ENCODE peak calls at places on chromosomes 2 and 18, in nine cellular contexts. G is effector memory CD8-positive, alpha-beta T cell; V is EL; Q is cardiac muscle cell; W is left colon; R is AG08396; U is SK-N-SH; E is AML-193; O is NB4. C is an unnamed sample.

GRCh38 chr2:122307772-122308171 is 552.3 kb downstream of the TSN start:
- DNase-seq in G (no peak), V (no peak), Q (no peak), W (no peak), R (no peak), U (no peak), E (no peak), O (no peak), C (no peak)

GRCh38 chr2:152925540-152926448 is 207.4 kb downstream of the ARL6IP6 start:
- DNase-seq in G (no peak), V (peak; percentile 68), Q (peak; percentile 83), W (peak; percentile 72), R (peak; percentile 9), U (peak; percentile 51), E (peak; percentile 63), O (peak; percentile 78), C (no peak)

GRCh38 chr2:69717902-69718301 is 24.0 kb upstream of the ANXA4 start:
- DNase-seq in G (no peak), V (peak; percentile 3), Q (no peak), W (no peak), R (no peak), U (no peak), E (no peak), O (no peak), C (no peak)

GRCh38 chr2:186737737-186738508 is 44.1 kb downstream of the FAM171B start:
- DNase-seq in G (no peak), V (no peak), Q (no peak), W (no peak), R (no peak), U (no peak), E (no peak), O (no peak), C (no peak)

GRCh38 chr2:72993147-72993546 is 75.8 kb downstream of the EMX1 start:
- DNase-seq in G (peak; percentile 58), V (peak; percentile 35), Q (peak; percentile 66), W (no peak), R (peak; percentile 77), U (peak; percentile 85), E (peak; percentile 34), O (peak; percentile 62), C (peak; percentile 56)

GRCh38 chr2:200396726-200397348 is 90.3 kb downstream of the SPATS2L start:
- DNase-seq in G (no peak), V (no peak), Q (no peak), W (no peak), R (no peak), U (no peak), E (no peak), O (no peak), C (no peak)

GRCh38 chr18:3877678-3878077 is 427.7 kb downstream of the TGIF1 start:
- DNase-seq in G (no peak), V (peak; percentile 24), Q (no peak), W (no peak), R (no peak), U (no peak), E (peak; percentile 82), O (peak; percentile 75), C (no peak)

GRCh38 chr2:218014706-218015685 is 12.2 kb upstream of the TNS1 start:
- DNase-seq in G (no peak), V (no peak), Q (no peak), W (no peak), R (no peak), U (no peak), E (no peak), O (no peak), C (no peak)

GRCh38 chr18:6521804-6522418 is 107.2 kb upstream of the L3MBTL4 start:
- DNase-seq in G (no peak), V (peak; percentile 48), Q (peak; percentile 34), W (peak; percentile 60), R (no peak), U (no peak), E (peak; percentile 46), O (peak; percentile 46), C (no peak)

GRCh38 chr2:238042849-238043584 is 17.8 kb upstream of the SCLY start:
- DNase-seq in G (no peak), V (no peak), Q (no peak), W (no peak), R (no peak), U (no peak), E (no peak), O (no peak), C (no peak)

GRCh38 chr18:59079264-59079972 is 60.3 kb upstream of the SEC11C start:
- DNase-seq in G (no peak), V (no peak), Q (no peak), W (no peak), R (no peak), U (no peak), E (no peak), O (no peak), C (no peak)

GRCh38 chr18:31436825-31437224 is 10.7 kb upstream of the DSG3 start:
- DNase-seq in G (no peak), V (no peak), Q (no peak), W (no peak), R (no peak), U (no peak), E (no peak), O (no peak), C (no peak)

GRCh38 chr2:187873132-187873531 is 318.9 kb upstream of the TFPI start:
- DNase-seq in G (no peak), V (no peak), Q (no peak), W (no peak), R (no peak), U (no peak), E (no peak), O (no peak), C (no peak)

GRCh38 chr2:173149491-173149890 is 73.8 kb downstream of the MAP3K20 start:
- DNase-seq in G (peak; percentile 56), V (no peak), Q (no peak), W (no peak), R (no peak), U (no peak), E (no peak), O (no peak), C (no peak)

GRCh38 chr2:100196786-100197494 is 54.5 kb upstream of the AFF3 start:
- DNase-seq in G (no peak), V (peak; percentile 16), Q (no peak), W (no peak), R (no peak), U (peak; percentile 24), E (no peak), O (no peak), C (no peak)

GRCh38 chr18:79405019-79405780 is 9.5 kb downstream of the NFATC1 start:
- DNase-seq in G (no peak), V (no peak), Q (no peak), W (no peak), R (no peak), U (no peak), E (no peak), O (no peak), C (no peak)

GRCh38 chr2:14451312-14451711 is 181.2 kb upstream of the LRATD1 start:
- DNase-seq in G (no peak), V (no peak), Q (no peak), W (no peak), R (no peak), U (no peak), E (peak; percentile 4), O (peak; percentile 6), C (no peak)

GRCh38 chr2:6776125-6776524 is 89.6 kb downstream of the CMPK2 start:
- DNase-seq in G (no peak), V (no peak), Q (no peak), W (no peak), R (no peak), U (no peak), E (no peak), O (no peak), C (no peak)

GRCh38 chr2:18440141-18440605 is 120.3 kb downstream of the RDH14 start:
- DNase-seq in G (no peak), V (peak; percentile 63), Q (no peak), W (no peak), R (no peak), U (no peak), E (no peak), O (no peak), C (no peak)

GRCh38 chr2:141923657-141924056 is 207.2 kb downstream of the LRP1B start:
- DNase-seq in G (no peak), V (peak; percentile 29), Q (no peak), W (no peak), R (no peak), U (no peak), E (no peak), O (no peak), C (no peak)

GRCh38 chr2:99900589-99900988 is 241.8 kb downstream of the AFF3 start:
- DNase-seq in G (no peak), V (no peak), Q (no peak), W (no peak), R (no peak), U (no peak), E (no peak), O (no peak), C (no peak)

GRCh38 chr18:10851824-10852225 is 297.5 kb downstream of the PIEZO2 start:
- DNase-seq in G (no peak), V (peak; percentile 61), Q (peak; percentile 62), W (no peak), R (peak; percentile 31), U (peak; percentile 29), E (peak; percentile 58), O (peak; percentile 50), C (no peak)

GRCh38 chr2:14544247-14544646 is 88.3 kb upstream of the LRATD1 start:
- DNase-seq in G (no peak), V (no peak), Q (no peak), W (no peak), R (no peak), U (no peak), E (no peak), O (no peak), C (no peak)

GRCh38 chr2:218805627-218806026 is 23.7 kb downstream of the CYP27A1 start:
- DNase-seq in G (no peak), V (peak; percentile 17), Q (no peak), W (no peak), R (peak; percentile 1), U (no peak), E (no peak), O (no peak), C (no peak)

GRCh38 chr18:79577451-79578395 is 101.9 kb upstream of the CTDP1 start:
- DNase-seq in G (no peak), V (no peak), Q (no peak), W (no peak), R (no peak), U (no peak), E (no peak), O (peak; percentile 90), C (peak; percentile 40)

GRCh38 chr2:12484536-12485115 is 232.1 kb upstream of the TRIB2 start:
- DNase-seq in G (no peak), V (peak; percentile 50), Q (no peak), W (no peak), R (no peak), U (no peak), E (no peak), O (no peak), C (no peak)

GRCh38 chr18:24427484-24427883 is 1.0 kb downstream of the IMPACT start:
- DNase-seq in G (no peak), V (peak; percentile 14), Q (no peak), W (no peak), R (peak; percentile 22), U (peak; percentile 48), E (no peak), O (peak; percentile 53), C (no peak)

GRCh38 chr2:119184512-119184911 is 26.0 kb upstream of the C1QL2 start:
- DNase-seq in G (no peak), V (peak; percentile 15), Q (no peak), W (no peak), R (no peak), U (no peak), E (no peak), O (peak; percentile 57), C (no peak)

GRCh38 chr2:144703852-144704324 is 184.0 kb upstream of the ZEB2 start:
- DNase-seq in G (no peak), V (peak; percentile 62), Q (no peak), W (no peak), R (peak; percentile 4), U (no peak), E (peak; percentile 99), O (peak; percentile 100), C (no peak)

GRCh38 chr2:182148344-182148743 is 162.7 kb downstream of the PPP1R1C start:
- DNase-seq in G (no peak), V (peak; percentile 44), Q (no peak), W (no peak), R (no peak), U (no peak), E (no peak), O (no peak), C (no peak)

GRCh38 chr18:36312806-36313395 is 15.4 kb downstream of the FHOD3 start:
- DNase-seq in G (no peak), V (no peak), Q (no peak), W (no peak), R (no peak), U (no peak), E (no peak), O (no peak), C (no peak)